ENCODE peak calls at places on chromosomes 7 and 10, in eight cellular contexts. X, S, C, T, G, Q, K and O are unnamed samples.

GRCh38 chr10:111113961-111114830 is 37.4 kb downstream of the ADRA2A start:
- DNase-seq in X (peak; percentile 17), S (no peak), C (no peak), T (no peak), G (no peak), Q (peak; percentile 70), K (no peak), O (no peak)

GRCh38 chr7:50739744-50740455 is 42.8 kb downstream of the GRB10 start:
- DNase-seq in X (no peak), S (no peak), C (no peak), T (no peak), G (peak; percentile 44), Q (no peak), K (peak; percentile 13), O (no peak)

GRCh38 chr10:122348951-122349361 is 25.6 kb upstream of the PLEKHA1 start:
- DNase-seq in X (no peak), S (peak; percentile 36), C (no peak), T (no peak), G (no peak), Q (no peak), K (no peak), O (no peak)

GRCh38 chr7:112448891-112449290 is 1.4 kb upstream of the IFRD1 start:
- DNase-seq in X (peak; percentile 14), S (no peak), C (no peak), T (no peak), G (no peak), Q (no peak), K (no peak), O (no peak)

GRCh38 chr7:37284805-37285211 is 163.9 kb downstream of the ELMO1 start:
- DNase-seq in X (no peak), S (no peak), C (peak; percentile 13), T (no peak), G (peak; percentile 15), Q (peak; percentile 36), K (peak; percentile 69), O (peak; percentile 52)

GRCh38 chr7:155644971-155645509 is 579 bp downstream of the RBM33 start:
- DNase-seq in X (peak; percentile 53), S (no peak), C (peak; percentile 36), T (peak; percentile 20), G (peak; percentile 8), Q (peak; percentile 77), K (peak; percentile 62), O (no peak)

GRCh38 chr10:70954373-70954772 is 66.0 kb upstream of the PCBD1 start:
- DNase-seq in X (no peak), S (no peak), C (no peak), T (no peak), G (no peak), Q (no peak), K (no peak), O (no peak)

GRCh38 chr10:100370561-100370975 is 23.5 kb downstream of the SCD start:
- DNase-seq in X (peak; percentile 50), S (no peak), C (no peak), T (no peak), G (no peak), Q (peak; percentile 91), K (peak; percentile 53), O (no peak)

GRCh38 chr7:130071701-130072622 is 1.6 kb downstream of the KLHDC10 start:
- DNase-seq in X (peak; percentile 87), S (peak; percentile 50), C (peak; percentile 30), T (peak; percentile 16), G (peak; percentile 55), Q (peak; percentile 85), K (peak; percentile 62), O (peak; percentile 56)

GRCh38 chr10:77505431-77506334 is 131.9 kb downstream of the KCNMA1 start:
- DNase-seq in X (peak; percentile 97), S (no peak), C (no peak), T (no peak), G (no peak), Q (peak; percentile 50), K (no peak), O (no peak)

GRCh38 chr7:151796091-151796870 is 80.6 kb downstream of the PRKAG2 start:
- DNase-seq in X (peak; percentile 86), S (no peak), C (no peak), T (no peak), G (no peak), Q (peak; percentile 87), K (no peak), O (no peak)

GRCh38 chr7:108088729-108089128 is 41.4 kb downstream of the LAMB4 start:
- DNase-seq in X (peak; percentile 32), S (no peak), C (no peak), T (no peak), G (no peak), Q (no peak), K (no peak), O (no peak)

GRCh38 chr7:93530701-93531100 is 43.8 kb downstream of the CALCR start:
- DNase-seq in X (no peak), S (no peak), C (no peak), T (no peak), G (no peak), Q (no peak), K (no peak), O (no peak)

GRCh38 chr7:117274951-117275350 is 47.9 kb downstream of the WNT2 start:
- DNase-seq in X (no peak), S (no peak), C (no peak), T (no peak), G (no peak), Q (no peak), K (peak; percentile 19), O (no peak)

GRCh38 chr7:5636914-5637313 is 144.5 kb downstream of the RNF216 start:
- DNase-seq in X (peak; percentile 80), S (no peak), C (no peak), T (no peak), G (no peak), Q (no peak), K (no peak), O (no peak)

GRCh38 chr10:104309980-104310978 is 28.0 kb downstream of the ITPRIP start:
- DNase-seq in X (peak; percentile 87), S (no peak), C (no peak), T (no peak), G (no peak), Q (no peak), K (no peak), O (no peak)